ENCODE peak calls at places on chromosome 20, in eight cellular contexts. I is NCI-H2081 treated with DMSO at 0.1 percent for 48 hours; T is heart right ventricle; J is NCI-H774; Y is lower leg skin; Z is kidney epithelial cell; A is CD4-positive, alpha-beta T cell; P is right atrium auricular region. W is an unnamed sample.

GRCh38 chr20:24102290-24102689 is 113.7 kb upstream of the GGTLC1 start:
- DNase-seq in A (no peak), Z (no peak), Y (peak), P (no peak), I (no peak), J (no peak), T (no peak), W (no peak)

GRCh38 chr20:62114894-62115293 is 7.4 kb upstream of the LSM14B start:
- DNase-seq in A (no peak), T (no peak), P (no peak), Y (no peak), J (no peak), Z (no peak), I (no peak), W (no peak)

GRCh38 chr20:36378686-36379085 is 72.5 kb downstream of the DLGAP4 start:
- DNase-seq in T (no peak), J (no peak), I (no peak), Z (no peak), A (no peak), P (no peak), Y (no peak), W (no peak)

GRCh38 chr20:7967199-7967844 is 27.1 kb upstream of the HAO1 start:
- DNase-seq in P (no peak), A (no peak), T (no peak), Z (no peak), I (no peak), Y (no peak), J (no peak), W (no peak)

GRCh38 chr20:34525342-34525708 is 9.1 kb downstream of the DYNLRB1 start:
- DNase-seq in I (no peak), A (no peak), P (peak), T (no peak), Y (no peak), Z (no peak), J (no peak), W (no peak)

GRCh38 chr20:4956200-4956810 is 45.0 kb downstream of the SLC23A2 start:
- DNase-seq in P (no peak), J (peak), T (no peak), A (no peak), Y (no peak), Z (no peak), I (peak), W (peak)

GRCh38 chr20:39773380-39774000 is 811.3 kb downstream of the DHX35 start:
- DNase-seq in J (no peak), I (no peak), A (no peak), Z (no peak), T (no peak), P (no peak), Y (no peak), W (no peak)

GRCh38 chr20:38270869-38271608 is 10.5 kb upstream of the KIAA1755 start:
- DNase-seq in P (peak), J (no peak), Z (peak), A (no peak), T (peak), I (no peak), Y (peak), W (no peak)

GRCh38 chr20:10715035-10715434 is 41.2 kb upstream of the JAG1 start:
- DNase-seq in T (no peak), J (no peak), I (no peak), Y (no peak), Z (no peak), P (no peak), A (no peak), W (no peak)

GRCh38 chr20:36744243-36744642 is 1.6 kb downstream of the NDRG3 start:
- DNase-seq in A (no peak), I (no peak), J (no peak), Z (no peak), Y (no peak), P (no peak), T (no peak), W (no peak)

GRCh38 chr20:41035207-41035606 is 6.6 kb downstream of the TOP1 start:
- DNase-seq in T (no peak), Z (no peak), P (no peak), J (no peak), I (no peak), A (no peak), Y (no peak), W (no peak)

GRCh38 chr20:7193681-7194080 is 426.2 kb downstream of the BMP2 start:
- DNase-seq in T (no peak), I (no peak), Z (no peak), P (no peak), A (no peak), J (no peak), Y (no peak), W (no peak)

GRCh38 chr20:2006452-2007381 is 12.9 kb upstream of the PDYN start:
- DNase-seq in Z (no peak), J (no peak), T (peak), P (no peak), A (no peak), Y (no peak), I (no peak), W (no peak)

GRCh38 chr20:23349338-23350006 is 1.1 kb upstream of the NXT1 start:
- DNase-seq in Y (peak), A (no peak), Z (no peak), I (no peak), T (no peak), P (no peak), J (no peak), W (no peak)

GRCh38 chr20:34061695-34062094 is 50.3 kb downstream of the EIF2S2 start:
- DNase-seq in P (no peak), Y (no peak), J (no peak), Z (no peak), I (no peak), A (no peak), T (no peak), W (no peak)

GRCh38 chr20:37072293-37073196 is 23.3 kb downstream of the RBL1 start:
- DNase-seq in I (no peak), P (no peak), T (no peak), Z (no peak), A (no peak), J (no peak), Y (peak), W (no peak)

GRCh38 chr20:44089987-44090674 is 96.9 kb downstream of the JPH2 start:
- DNase-seq in Z (no peak), A (no peak), P (no peak), J (peak), I (no peak), Y (peak), T (no peak), W (peak)

GRCh38 chr20:45893831-45894230 is 2.7 kb downstream of the CTSA start:
- DNase-seq in T (no peak), P (no peak), J (no peak), I (no peak), Y (no peak), Z (no peak), A (no peak), W (no peak)

GRCh38 chr20:5448449-5449118 is 131.8 kb upstream of the PROKR2 start:
- DNase-seq in P (no peak), Y (no peak), A (peak), Z (no peak), I (no peak), T (peak), J (peak), W (peak)

GRCh38 chr20:21137078-21137477 is 11.2 kb downstream of the KIZ start:
- DNase-seq in Y (no peak), J (peak), Z (no peak), P (no peak), I (no peak), T (no peak), A (no peak), W (peak)

GRCh38 chr20:40160151-40160550 is 528.9 kb downstream of the MAFB start:
- DNase-seq in Y (no peak), P (peak), A (no peak), Z (peak), I (no peak), T (peak), J (no peak), W (peak)

GRCh38 chr20:5642155-5642981 is 107.8 kb upstream of the SHLD1 start:
- DNase-seq in J (no peak), Z (no peak), P (peak), A (no peak), T (peak), I (no peak), Y (no peak), W (peak)

GRCh38 chr20:58712116-58712822 is 19.7 kb downstream of the NPEPL1 start:
- DNase-seq in Y (peak), Z (no peak), A (no peak), J (no peak), P (peak), T (no peak), I (no peak), W (no peak)

GRCh38 chr20:55174635-55175034 is 699.2 kb downstream of the DOK5 start:
- DNase-seq in I (no peak), Y (no peak), Z (no peak), P (no peak), J (no peak), A (no peak), T (no peak), W (no peak)

GRCh38 chr20:46803446-46804020 is 91.1 kb upstream of the EYA2 start:
- DNase-seq in Y (peak), J (no peak), T (no peak), A (no peak), Z (no peak), P (no peak), I (no peak), W (no peak)